ENCODE peak calls at places on chromosomes 13 and 19, in five cellular contexts. One of them, this sample, is unnamed.

GRCh38 chr19:19444694-19445155 is 39.2 kb downstream of the GATAD2A start:
- DNase-seq in left ventricle myocardium inferior: no peak
- DNase-seq in H9: no peak
- DNase-seq in neural crest cell: no peak
- DNase-seq in retinal pigment epithelial cell: no peak
- DNase-seq in this sample: no peak

GRCh38 chr19:35438527-35438926 is 9.5 kb upstream of the FFAR2 start:
- DNase-seq in retinal pigment epithelial cell: no peak
- DNase-seq in neural crest cell: no peak
- DNase-seq in left ventricle myocardium inferior: no peak
- DNase-seq in H9: no peak
- DNase-seq in this sample: no peak

GRCh38 chr19:55596304-55596703 is 3.0 kb downstream of the FIZ1 start:
- DNase-seq in left ventricle myocardium inferior: no peak
- DNase-seq in retinal pigment epithelial cell: no peak
- DNase-seq in neural crest cell: no peak
- DNase-seq in H9: no peak
- DNase-seq in this sample: no peak

GRCh38 chr19:4172861-4173473 is 9.4 kb downstream of the SIRT6 start:
- DNase-seq in H9: peak
- DNase-seq in neural crest cell: peak
- DNase-seq in left ventricle myocardium inferior: peak
- DNase-seq in retinal pigment epithelial cell: no peak
- DNase-seq in this sample: no peak

GRCh38 chr13:112733112-112733511 is 43.3 kb downstream of the ATP11A start:
- DNase-seq in left ventricle myocardium inferior: no peak
- DNase-seq in neural crest cell: no peak
- DNase-seq in retinal pigment epithelial cell: no peak
- DNase-seq in H9: peak
- DNase-seq in this sample: no peak

GRCh38 chr19:46579286-46579944 is 21.7 kb upstream of the CALM3 start:
- DNase-seq in neural crest cell: peak
- DNase-seq in retinal pigment epithelial cell: no peak
- DNase-seq in H9: peak
- DNase-seq in left ventricle myocardium inferior: no peak
- DNase-seq in this sample: peak

GRCh38 chr13:27300941-27301586 is 30.4 kb downstream of the RASL11A start:
- DNase-seq in retinal pigment epithelial cell: no peak
- DNase-seq in left ventricle myocardium inferior: no peak
- DNase-seq in neural crest cell: no peak
- DNase-seq in H9: no peak
- DNase-seq in this sample: no peak

GRCh38 chr13:37134411-37135041 is 29.1 kb upstream of the CSNK1A1L start:
- DNase-seq in left ventricle myocardium inferior: no peak
- DNase-seq in neural crest cell: no peak
- DNase-seq in retinal pigment epithelial cell: no peak
- DNase-seq in H9: no peak
- DNase-seq in this sample: no peak

GRCh38 chr13:38002596-38002995 is 133.0 kb upstream of the TRPC4 start:
- DNase-seq in left ventricle myocardium inferior: no peak
- DNase-seq in neural crest cell: no peak
- DNase-seq in retinal pigment epithelial cell: no peak
- DNase-seq in H9: no peak
- DNase-seq in this sample: no peak

GRCh38 chr19:16308081-16308480 is 16.5 kb upstream of the KLF2 start:
- DNase-seq in neural crest cell: no peak
- DNase-seq in left ventricle myocardium inferior: no peak
- DNase-seq in retinal pigment epithelial cell: no peak
- DNase-seq in H9: no peak
- DNase-seq in this sample: no peak

GRCh38 chr19:16127080-16127479 is 15.4 kb downstream of the RAB8A start:
- DNase-seq in retinal pigment epithelial cell: no peak
- DNase-seq in neural crest cell: no peak
- DNase-seq in left ventricle myocardium inferior: no peak
- DNase-seq in H9: no peak
- DNase-seq in this sample: no peak

GRCh38 chr19:4358709-4359626 is 15.6 kb downstream of the MPND start:
- DNase-seq in H9: no peak
- DNase-seq in neural crest cell: no peak
- DNase-seq in left ventricle myocardium inferior: no peak
- DNase-seq in retinal pigment epithelial cell: no peak
- DNase-seq in this sample: no peak

GRCh38 chr19:13727798-13728197 is 36.5 kb upstream of the MRI1 start:
- DNase-seq in H9: no peak
- DNase-seq in retinal pigment epithelial cell: no peak
- DNase-seq in left ventricle myocardium inferior: no peak
- DNase-seq in neural crest cell: no peak
- DNase-seq in this sample: no peak

GRCh38 chr13:31331051-31331450 is 131.3 kb downstream of the B3GLCT start:
- DNase-seq in retinal pigment epithelial cell: no peak
- DNase-seq in left ventricle myocardium inferior: no peak
- DNase-seq in H9: no peak
- DNase-seq in neural crest cell: no peak
- DNase-seq in this sample: no peak

GRCh38 chr19:19595171-19595701 is 23.3 kb downstream of the PBX4 start:
- DNase-seq in neural crest cell: no peak
- DNase-seq in left ventricle myocardium inferior: no peak
- DNase-seq in retinal pigment epithelial cell: no peak
- DNase-seq in H9: no peak
- DNase-seq in this sample: no peak

GRCh38 chr19:14555918-14556661 is 15.8 kb downstream of the NDUFB7 start:
- DNase-seq in retinal pigment epithelial cell: no peak
- DNase-seq in left ventricle myocardium inferior: no peak
- DNase-seq in H9: peak
- DNase-seq in neural crest cell: no peak
- DNase-seq in this sample: no peak

GRCh38 chr13:44921478-44921877 is 67.8 kb downstream of the NUFIP1 start:
- DNase-seq in retinal pigment epithelial cell: no peak
- DNase-seq in H9: peak
- DNase-seq in neural crest cell: no peak
- DNase-seq in left ventricle myocardium inferior: no peak
- DNase-seq in this sample: no peak

GRCh38 chr19:35673121-35673804 is 6.9 kb downstream of the UPK1A start:
- DNase-seq in H9: peak
- DNase-seq in retinal pigment epithelial cell: no peak
- DNase-seq in left ventricle myocardium inferior: peak
- DNase-seq in neural crest cell: peak
- DNase-seq in this sample: peak

GRCh38 chr13:37747071-37747612 is 122.4 kb downstream of the TRPC4 start:
- DNase-seq in H9: no peak
- DNase-seq in neural crest cell: no peak
- DNase-seq in retinal pigment epithelial cell: peak
- DNase-seq in left ventricle myocardium inferior: no peak
- DNase-seq in this sample: no peak

GRCh38 chr19:18894254-18895037 is 1.5 kb downstream of the CERS1 start:
- DNase-seq in left ventricle myocardium inferior: no peak
- DNase-seq in H9: peak
- DNase-seq in retinal pigment epithelial cell: peak
- DNase-seq in neural crest cell: peak
- DNase-seq in this sample: peak

GRCh38 chr19:51448011-51448744 is 10.1 kb downstream of the SIGLEC8 start:
- DNase-seq in retinal pigment epithelial cell: no peak
- DNase-seq in neural crest cell: no peak
- DNase-seq in left ventricle myocardium inferior: no peak
- DNase-seq in H9: no peak
- DNase-seq in this sample: no peak

GRCh38 chr19:51034704-51035103 is at the start of gene KLK12:
- DNase-seq in left ventricle myocardium inferior: no peak
- DNase-seq in retinal pigment epithelial cell: no peak
- DNase-seq in H9: no peak
- DNase-seq in neural crest cell: no peak
- DNase-seq in this sample: no peak

GRCh38 chr19:2289714-2290435 is 7.9 kb upstream of the PEAK3 start:
- DNase-seq in H9: no peak
- DNase-seq in left ventricle myocardium inferior: peak
- DNase-seq in neural crest cell: no peak
- DNase-seq in retinal pigment epithelial cell: no peak
- DNase-seq in this sample: no peak

GRCh38 chr13:98384739-98385138 is 192.2 kb downstream of the STK24 start:
- DNase-seq in left ventricle myocardium inferior: no peak
- DNase-seq in retinal pigment epithelial cell: no peak
- DNase-seq in H9: no peak
- DNase-seq in neural crest cell: no peak
- DNase-seq in this sample: no peak

GRCh38 chr19:46404039-46404883 is 9.1 kb downstream of the CCDC8 start:
- DNase-seq in left ventricle myocardium inferior: peak
- DNase-seq in retinal pigment epithelial cell: no peak
- DNase-seq in H9: peak
- DNase-seq in neural crest cell: peak
- DNase-seq in this sample: no peak

DNA sequence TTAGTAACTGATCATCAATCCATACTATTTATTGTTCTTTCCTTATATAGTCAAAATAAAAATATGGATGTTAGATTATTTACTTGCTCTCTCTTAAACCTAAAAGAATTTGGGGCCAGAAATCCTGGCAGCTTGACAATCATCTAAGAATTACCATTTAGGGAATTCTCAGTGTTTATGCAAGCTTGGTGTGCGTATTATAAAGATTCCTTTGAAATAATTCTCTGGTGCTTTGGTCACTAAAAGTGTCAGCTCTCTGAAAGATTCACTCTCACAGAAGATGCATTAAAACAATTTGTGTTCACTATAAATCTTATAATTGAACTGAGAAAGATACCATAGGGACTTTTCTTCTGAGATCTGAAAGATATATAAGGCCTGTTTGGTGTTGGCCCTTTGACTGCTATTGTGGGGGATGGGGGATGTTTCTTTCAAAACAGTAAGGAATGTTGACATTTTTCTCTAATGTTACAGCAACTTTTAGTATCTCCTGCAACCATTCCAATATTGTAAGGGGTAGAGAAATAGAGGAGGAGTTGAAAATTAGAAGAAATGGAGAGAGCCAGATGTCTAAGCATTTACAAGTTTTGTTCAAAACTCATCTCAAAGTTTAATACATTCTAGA is 27.2 kb downstream of the EPSTI1 start:
- DNase-seq in neural crest cell: no peak
- DNase-seq in H9: no peak
- DNase-seq in retinal pigment epithelial cell: no peak
- DNase-seq in left ventricle myocardium inferior: no peak
- DNase-seq in this sample: no peak
- TF ChIP-seq CTCF in neural crest cell: no peak
- TF ChIP-seq CTCF in H9: no peak
- TF ChIP-seq CTCF in retinal pigment epithelial cell: no peak
- TF ChIP-seq CTCF in left ventricle myocardium inferior: no peak
- TF ChIP-seq CTCF in this sample: no peak

GRCh38 chr19:44649578-44650145 is 6.0 kb downstream of the PVR start:
- DNase-seq in retinal pigment epithelial cell: no peak
- DNase-seq in left ventricle myocardium inferior: no peak
- DNase-seq in H9: no peak
- DNase-seq in neural crest cell: no peak
- DNase-seq in this sample: no peak

GRCh38 chr19:44653343-44653742 is 9.6 kb downstream of the PVR start:
- DNase-seq in neural crest cell: no peak
- DNase-seq in left ventricle myocardium inferior: no peak
- DNase-seq in retinal pigment epithelial cell: no peak
- DNase-seq in H9: no peak
- DNase-seq in this sample: no peak

GRCh38 chr19:44658069-44658727 is 13.1 kb upstream of the CEACAM19 start:
- DNase-seq in retinal pigment epithelial cell: no peak
- DNase-seq in H9: no peak
- DNase-seq in neural crest cell: no peak
- DNase-seq in left ventricle myocardium inferior: no peak
- DNase-seq in this sample: no peak

GRCh38 chr19:44657211-44657921 is 13.7 kb downstream of the PVR start:
- DNase-seq in H9: peak
- DNase-seq in neural crest cell: peak
- DNase-seq in retinal pigment epithelial cell: no peak
- DNase-seq in left ventricle myocardium inferior: peak
- DNase-seq in this sample: peak

DNA sequence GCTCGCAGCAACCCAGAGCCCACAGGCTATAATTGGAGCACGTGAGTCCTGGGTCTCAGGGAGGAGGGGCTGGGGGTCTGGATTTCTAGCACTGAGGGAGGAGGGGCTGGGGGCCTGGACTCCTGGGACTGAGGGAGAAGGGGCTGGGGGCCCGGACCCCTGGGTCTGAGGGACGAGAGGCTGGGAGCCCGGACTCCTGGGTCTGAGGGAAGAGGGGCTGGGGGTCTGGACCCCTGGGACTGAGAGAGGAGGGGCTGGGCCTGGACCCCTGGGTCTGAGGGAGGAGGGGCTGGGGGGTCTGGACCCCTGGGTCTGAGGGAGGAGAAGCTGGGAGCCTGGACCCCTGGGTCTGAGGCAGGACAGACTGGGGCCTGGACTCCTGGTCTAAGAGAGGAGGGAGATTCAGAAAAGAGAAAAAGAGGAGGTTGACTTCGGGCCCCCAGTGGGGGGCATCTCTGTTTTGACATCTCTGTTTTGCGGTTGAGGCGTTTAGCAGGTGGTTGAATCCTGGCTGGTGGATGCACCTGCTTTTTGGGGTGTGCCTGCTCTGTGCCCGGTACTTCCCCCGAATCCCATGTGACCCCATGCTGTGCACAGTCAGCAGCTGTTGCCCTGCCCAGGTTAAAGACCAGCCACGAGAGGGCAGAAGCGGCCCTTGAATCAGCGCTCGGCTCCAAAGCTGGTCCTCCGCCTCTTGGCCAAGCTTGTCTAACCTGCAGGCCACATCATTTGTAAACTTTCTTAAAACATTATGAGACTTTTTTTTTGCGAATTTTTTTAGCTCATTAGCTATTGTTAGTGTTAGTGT is 10.5 kb downstream of the PVR start:
- DNase-seq in retinal pigment epithelial cell: no peak
- DNase-seq in H9: peak
- DNase-seq in left ventricle myocardium inferior: peak
- DNase-seq in neural crest cell: peak
- DNase-seq in this sample: no peak
- TF ChIP-seq CTCF in retinal pigment epithelial cell: peak
- TF ChIP-seq CTCF in H9: peak
- TF ChIP-seq CTCF in left ventricle myocardium inferior: peak
- TF ChIP-seq CTCF in neural crest cell: peak
- TF ChIP-seq CTCF in this sample: peak

DNA sequence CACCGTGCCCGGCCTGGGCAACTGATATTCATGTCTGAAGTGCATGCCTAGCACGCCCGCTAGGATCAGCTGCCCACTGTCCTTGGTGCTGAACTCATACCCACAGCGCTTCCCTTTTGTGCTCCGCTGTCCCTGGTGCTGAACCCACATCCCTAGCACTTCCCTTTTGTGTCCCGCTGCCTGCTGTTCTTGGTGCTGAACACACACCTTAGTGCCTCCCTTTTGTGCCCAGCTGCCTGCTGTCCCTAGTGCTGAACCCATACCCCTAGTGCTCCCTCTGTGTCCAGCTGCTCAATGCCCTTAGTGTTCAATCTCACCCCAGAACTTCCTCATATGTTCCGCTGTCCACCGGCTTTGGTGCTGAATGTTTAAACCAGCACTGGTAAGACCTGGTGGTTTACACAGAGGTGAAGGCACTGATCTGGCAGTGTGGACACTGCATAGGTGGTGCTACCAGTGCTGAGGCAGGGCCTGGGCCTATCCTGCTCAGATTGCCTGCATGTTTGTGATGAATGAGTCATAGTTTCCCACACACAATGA is 26.3 kb upstream of the SIGLEC11 start:
- DNase-seq in H9: peak
- DNase-seq in neural crest cell: peak
- DNase-seq in retinal pigment epithelial cell: peak
- DNase-seq in left ventricle myocardium inferior: peak
- DNase-seq in this sample: no peak
- TF ChIP-seq CTCF in H9: peak
- TF ChIP-seq CTCF in neural crest cell: peak
- TF ChIP-seq CTCF in retinal pigment epithelial cell: peak
- TF ChIP-seq CTCF in left ventricle myocardium inferior: peak
- TF ChIP-seq CTCF in this sample: no peak

GRCh38 chr19:44867578-44867977 is 21.5 kb downstream of the NECTIN2 start:
- DNase-seq in left ventricle myocardium inferior: no peak
- DNase-seq in neural crest cell: no peak
- DNase-seq in H9: no peak
- DNase-seq in retinal pigment epithelial cell: no peak
- DNase-seq in this sample: no peak
- TF ChIP-seq CTCF in left ventricle myocardium inferior: no peak
- TF ChIP-seq CTCF in neural crest cell: no peak
- TF ChIP-seq CTCF in H9: no peak
- TF ChIP-seq CTCF in retinal pigment epithelial cell: no peak
- TF ChIP-seq CTCF in this sample: no peak

This sample was measured in D721Med.